ENCODE peak calls at places on chromosome X, in six cellular contexts. E, R, Y, X, M and Q are unnamed samples.

GRCh38 chrX:71228063-71228642 is 5.1 kb downstream of the GJB1 start:
- DNase-seq in E (peak), R (no peak), Y (no peak), X (no peak), M (no peak), Q (no peak)

GRCh38 chrX:66632986-66633385 is 5.9 kb downstream of the EDA2R start:
- DNase-seq in E (no peak), R (no peak), Y (no peak), X (no peak), M (no peak), Q (no peak)

GRCh38 chrX:38278682-38279081 is 48.6 kb downstream of the RPGR start:
- DNase-seq in E (no peak), R (no peak), Y (no peak), X (no peak), M (no peak), Q (no peak)

GRCh38 chrX:118216488-118216887 is 99.9 kb upstream of the KLHL13 start:
- DNase-seq in E (no peak), R (no peak), Y (no peak), X (peak), M (no peak), Q (no peak)

GRCh38 chrX:23773601-23774175 is 9.3 kb upstream of the SAT1 start:
- DNase-seq in E (peak), R (no peak), Y (peak), X (no peak), M (no peak), Q (no peak)

GRCh38 chrX:17067534-17067933 is 121.1 kb downstream of the REPS2 start:
- DNase-seq in E (no peak), R (no peak), Y (no peak), X (no peak), M (no peak), Q (no peak)

GRCh38 chrX:45485682-45486081 is 285.0 kb upstream of the DIPK2B start:
- DNase-seq in E (no peak), R (no peak), Y (no peak), X (no peak), M (no peak), Q (no peak)

GRCh38 chrX:30577362-30577961 is at the start of gene TASL:
- DNase-seq in E (no peak), R (no peak), Y (peak), X (no peak), M (no peak), Q (no peak)

GRCh38 chrX:135973025-135973547 is 702 bp downstream of the MMGT1 start:
- DNase-seq in E (peak), R (no peak), Y (no peak), X (peak), M (no peak), Q (no peak)

GRCh38 chrX:72127332-72127731 is 4.4 kb downstream of the RTL5 start:
- DNase-seq in E (no peak), R (no peak), Y (no peak), X (no peak), M (no peak), Q (no peak)

GRCh38 chrX:115892787-115893671 is 277.5 kb upstream of the AGTR2 start:
- DNase-seq in E (peak), R (peak), Y (no peak), X (peak), M (peak), Q (no peak)

GRCh38 chrX:119672252-119672825 is 20.6 kb downstream of the SEPTIN6 start:
- DNase-seq in E (no peak), R (no peak), Y (no peak), X (no peak), M (no peak), Q (no peak)

GRCh38 chrX:136128743-136129142 is 18.6 kb upstream of the FHL1 start:
- DNase-seq in E (no peak), R (no peak), Y (no peak), X (no peak), M (no peak), Q (no peak)

GRCh38 chrX:152635941-152636340 is 1.8 kb upstream of the GABRQ start:
- DNase-seq in E (peak), R (peak), Y (no peak), X (peak), M (peak), Q (no peak)

GRCh38 chrX:19544693-19545305 is 29.5 kb upstream of the MAP3K15 start:
- DNase-seq in E (peak), R (peak), Y (no peak), X (peak), M (peak), Q (no peak)

GRCh38 chrX:20315140-20315539 is 48.4 kb upstream of the RPS6KA3 start:
- DNase-seq in E (no peak), R (no peak), Y (no peak), X (no peak), M (no peak), Q (no peak)

GRCh38 chrX:13967636-13968035 is 62.1 kb downstream of the GEMIN8 start:
- DNase-seq in E (no peak), R (no peak), Y (no peak), X (no peak), M (no peak), Q (no peak)

GRCh38 chrX:47563801-47564315 is 2.9 kb downstream of the ARAF start:
- DNase-seq in E (no peak), R (no peak), Y (no peak), X (no peak), M (no peak), Q (no peak)

GRCh38 chrX:66632473-66632872 is 6.4 kb downstream of the EDA2R start:
- DNase-seq in E (no peak), R (peak), Y (no peak), X (no peak), M (no peak), Q (no peak)

GRCh38 chrX:119698835-119699234 is 5.9 kb upstream of the SEPTIN6 start:
- DNase-seq in E (peak), R (peak), Y (no peak), X (peak), M (peak), Q (no peak)

GRCh38 chrX:85590638-85591037 is 211.2 kb upstream of the POF1B start:
- DNase-seq in E (no peak), R (no peak), Y (no peak), X (no peak), M (no peak), Q (no peak)

GRCh38 chrX:46628406-46629371 is 55.1 kb downstream of the CHST7 start:
- DNase-seq in E (peak), R (no peak), Y (peak), X (no peak), M (no peak), Q (peak)

GRCh38 chrX:42079968-42080367 is 156.6 kb upstream of the CASK start:
- DNase-seq in E (no peak), R (no peak), Y (no peak), X (no peak), M (no peak), Q (no peak)

GRCh38 chrX:141405486-141405877 is 163.2 kb upstream of the SPANXC start:
- DNase-seq in E (no peak), R (peak), Y (no peak), X (no peak), M (no peak), Q (no peak)

GRCh38 chrX:9369802-9370291 is 95.0 kb upstream of the TBL1X start:
- DNase-seq in E (no peak), R (no peak), Y (no peak), X (peak), M (no peak), Q (no peak)

GRCh38 chrX:1582686-1583437 is 8.5 kb upstream of the AKAP17A start:
- DNase-seq in E (no peak), R (no peak), Y (peak), X (peak), M (no peak), Q (no peak)

GRCh38 chrX:16023790-16024734 is 99.3 kb upstream of the GRPR start:
- DNase-seq in E (no peak), R (peak), Y (no peak), X (peak), M (no peak), Q (no peak)

GRCh38 chrX:68440940-68441339 is 7.6 kb upstream of the OPHN1 start:
- DNase-seq in E (peak), R (peak), Y (no peak), X (no peak), M (peak), Q (peak)

GRCh38 chrX:78333521-78333920 is 6.1 kb upstream of the CYSLTR1 start:
- DNase-seq in E (no peak), R (peak), Y (peak), X (no peak), M (no peak), Q (no peak)

GRCh38 chrX:96843566-96843965 is 40.1 kb upstream of the RPA4 start:
- DNase-seq in E (no peak), R (peak), Y (no peak), X (no peak), M (no peak), Q (no peak)

GRCh38 chrX:111262086-111262485 is 8.2 kb downstream of the CAPN6 start:
- DNase-seq in E (no peak), R (peak), Y (no peak), X (no peak), M (no peak), Q (no peak)

GRCh38 chrX:154298312-154298711 is 2.7 kb downstream of the TKTL1 start:
- DNase-seq in E (no peak), R (no peak), Y (no peak), X (no peak), M (no peak), Q (no peak)

GRCh38 chrX:43239356-43239755 is 416.7 kb upstream of the MAOA start:
- DNase-seq in E (no peak), R (no peak), Y (no peak), X (no peak), M (no peak), Q (no peak)

GRCh38 chrX:68697036-68697435 is 49.6 kb downstream of the STARD8 start:
- DNase-seq in E (no peak), R (no peak), Y (no peak), X (no peak), M (no peak), Q (no peak)

GRCh38 chrX:40122487-40122886 is 24.7 kb upstream of the BCOR start:
- DNase-seq in E (no peak), R (no peak), Y (no peak), X (no peak), M (no peak), Q (no peak)

GRCh38 chrX:100695302-100695701 is 36.6 kb downstream of the SYTL4 start:
- DNase-seq in E (no peak), R (no peak), Y (no peak), X (no peak), M (no peak), Q (no peak)

GRCh38 chrX:48911407-48912182 is at the start of gene SLC35A2:
- DNase-seq in E (peak), R (peak), Y (peak), X (peak), M (peak), Q (peak)

GRCh38 chrX:12080265-12080664 is 58.0 kb upstream of the FRMPD4 start:
- DNase-seq in E (no peak), R (no peak), Y (no peak), X (peak), M (peak), Q (no peak)